ENCODE peak calls at places on chromosome 18, in five cellular contexts. M is IMR-90, J is GM12891, G is HCT116, D is lower leg skin. Z is an unnamed sample.

GRCh38 chr18:58051765-58052460 is 7.9 kb downstream of the NEDD4L start:
- DNase-seq in M (peak), G (no peak), J (no peak), D (no peak), Z (peak)

GRCh38 chr18:59505311-59505710 is 146.2 kb upstream of the LMAN1 start:
- DNase-seq in D (no peak), J (no peak), M (peak), G (no peak), Z (no peak)

GRCh38 chr18:41128545-41128944 is 826.5 kb upstream of the PIK3C3 start:
- DNase-seq in J (no peak), M (peak), D (no peak), G (no peak), Z (no peak)

GRCh38 chr18:58156516-58156915 is 112.5 kb downstream of the NEDD4L start:
- DNase-seq in M (no peak), D (no peak), J (no peak), G (no peak), Z (no peak)

GRCh38 chr18:57660961-57661360 is 39.3 kb upstream of the NARS1 start:
- DNase-seq in M (peak), G (no peak), J (no peak), D (no peak), Z (peak)

GRCh38 chr18:79948719-79949411 is 2.6 kb downstream of the SLC66A2 start:
- DNase-seq in J (no peak), D (peak), G (no peak), M (no peak), Z (no peak)

GRCh38 chr18:63273170-63273925 is 46.2 kb downstream of the BCL2 start:
- DNase-seq in M (no peak), D (no peak), G (no peak), J (no peak), Z (no peak)

GRCh38 chr18:61334491-61334850 is 1.2 kb downstream of the CDH20 start:
- DNase-seq in G (no peak), M (no peak), J (no peak), D (no peak), Z (no peak)

GRCh38 chr18:49784427-49785185 is 28.7 kb downstream of the ACAA2 start:
- DNase-seq in M (peak), J (no peak), D (no peak), G (no peak), Z (no peak)

GRCh38 chr18:6001867-6002266 is 106.5 kb upstream of the TMEM200C start:
- DNase-seq in M (peak), D (no peak), G (no peak), J (no peak), Z (no peak)

GRCh38 chr18:59063300-59063895 is 76.3 kb upstream of the SEC11C start:
- DNase-seq in D (no peak), J (no peak), G (no peak), M (no peak), Z (no peak)

GRCh38 chr18:22169011-22169888 is at the start of gene GATA6:
- DNase-seq in G (peak), M (peak), J (peak), D (peak), Z (peak)

GRCh38 chr18:13406770-13407169 is 188.2 kb downstream of the LDLRAD4 start:
- DNase-seq in G (no peak), J (no peak), M (no peak), D (no peak), Z (no peak)

GRCh38 chr18:52617931-52618330 is 277.9 kb downstream of the DCC start:
- DNase-seq in J (no peak), M (peak), D (no peak), G (no peak), Z (no peak)

GRCh38 chr18:79685281-79685680 is 5.7 kb downstream of the CTDP1 start:
- DNase-seq in J (no peak), G (no peak), D (peak), M (no peak), Z (no peak)

GRCh38 chr18:8359076-8359475 is 250.2 kb upstream of the RAB12 start:
- DNase-seq in G (no peak), J (no peak), M (no peak), D (no peak), Z (no peak)

GRCh38 chr18:62101236-62101635 is 85.6 kb downstream of the PIGN start:
- DNase-seq in G (no peak), D (no peak), J (no peak), M (peak), Z (no peak)

GRCh38 chr18:31230495-31230894 is 67.8 kb upstream of the DSC1 start:
- DNase-seq in J (no peak), M (peak), G (peak), D (no peak), Z (no peak)

GRCh38 chr18:25873833-25874232 is 216.6 kb downstream of the SS18 start:
- DNase-seq in D (no peak), G (no peak), J (no peak), M (peak), Z (no peak)

GRCh38 chr18:76923485-76924085 is 101.2 kb downstream of the ZNF236 start:
- DNase-seq in J (no peak), M (peak), G (peak), D (no peak), Z (peak)

GRCh38 chr18:77068321-77068841 is 64.2 kb downstream of the MBP start:
- DNase-seq in J (no peak), D (peak), M (peak), G (no peak), Z (no peak)

GRCh38 chr18:50306944-50307343 is 19.5 kb upstream of the CXXC1 start:
- DNase-seq in G (no peak), J (no peak), D (no peak), M (peak), Z (no peak)

GRCh38 chr18:40473221-40473620 is 1481.8 kb upstream of the PIK3C3 start:
- DNase-seq in D (no peak), G (no peak), J (no peak), M (no peak), Z (no peak)

GRCh38 chr18:69559604-69560003 is 158.9 kb downstream of the DOK6 start:
- DNase-seq in J (no peak), M (no peak), D (no peak), G (no peak), Z (no peak)

GRCh38 chr18:46158498-46158897 is 54.3 kb downstream of the HAUS1 start:
- DNase-seq in J (no peak), G (no peak), M (peak), D (no peak), Z (no peak)

GRCh38 chr18:60950634-60951033 is 382.6 kb upstream of the CDH20 start:
- DNase-seq in M (no peak), D (no peak), G (no peak), J (no peak), Z (no peak)

GRCh38 chr18:59674534-59674933 is 22.7 kb downstream of the CCBE1 start:
- DNase-seq in M (no peak), J (no peak), D (no peak), G (no peak), Z (no peak)

GRCh38 chr18:60978338-60978737 is 354.9 kb upstream of the CDH20 start:
- DNase-seq in G (no peak), M (peak), J (no peak), D (no peak), Z (no peak)

GRCh38 chr18:4871197-4871596 is 325.9 kb downstream of the AKAIN1 start:
- DNase-seq in D (no peak), J (no peak), M (no peak), G (no peak), Z (no peak)

GRCh38 chr18:11119550-11119949 is 29.8 kb downstream of the PIEZO2 start:
- DNase-seq in D (no peak), M (no peak), G (no peak), J (no peak), Z (no peak)

GRCh38 chr18:9828794-9829712 is 56.7 kb upstream of the TXNDC2 start:
- DNase-seq in G (no peak), D (peak), J (no peak), M (no peak), Z (peak)

GRCh38 chr18:61127714-61128485 is 205.3 kb upstream of the CDH20 start:
- DNase-seq in M (no peak), G (no peak), D (no peak), J (no peak), Z (no peak)

GRCh38 chr18:3855961-3856360 is 406.0 kb downstream of the TGIF1 start:
- DNase-seq in M (no peak), D (no peak), J (no peak), G (no peak), Z (no peak)

GRCh38 chr18:36066731-36067117 is 635 bp downstream of the RPRD1A start:
- DNase-seq in M (peak), G (no peak), D (no peak), J (no peak), Z (peak)

GRCh38 chr18:48095726-48096125 is 165.3 kb upstream of the SMAD2 start:
- DNase-seq in D (no peak), M (no peak), J (no peak), G (no peak), Z (no peak)
- TF ChIP-seq POLR2A in D (no peak), M (no peak), J (no peak), G (no peak), Z (no peak)

GRCh38 chr18:74803769-74804168 is 206.1 kb downstream of the ZNF407 start:
- DNase-seq in G (no peak), J (no peak), D (no peak), M (no peak), Z (no peak)
- TF ChIP-seq POLR2A in G (no peak), J (no peak), D (no peak), M (no peak), Z (no peak)

GRCh38 chr18:12307251-12307736 is 747 bp upstream of the TUBB6 start:
- DNase-seq in J (no peak), D (peak), G (no peak), M (peak), Z (no peak)

GRCh38 chr18:12306752-12307151 is 1.3 kb upstream of the TUBB6 start:
- DNase-seq in J (no peak), G (no peak), D (peak), M (no peak), Z (no peak)

GRCh38 chr18:12309683-12310198 is 1.7 kb downstream of the TUBB6 start:
- DNase-seq in J (no peak), M (no peak), G (no peak), D (peak), Z (no peak)

GRCh38 chr18:12308386-12309100 is 502 bp downstream of the TUBB6 start:
- DNase-seq in G (no peak), D (peak), J (peak), M (peak), Z (peak)

GRCh38 chr18:12307871-12308385 is at the start of gene TUBB6:
- DNase-seq in M (peak), G (no peak), J (peak), D (peak), Z (peak)
- TF ChIP-seq POLR2A in M (peak), G (peak), J (peak), D (no peak), Z (no peak)

DNA sequence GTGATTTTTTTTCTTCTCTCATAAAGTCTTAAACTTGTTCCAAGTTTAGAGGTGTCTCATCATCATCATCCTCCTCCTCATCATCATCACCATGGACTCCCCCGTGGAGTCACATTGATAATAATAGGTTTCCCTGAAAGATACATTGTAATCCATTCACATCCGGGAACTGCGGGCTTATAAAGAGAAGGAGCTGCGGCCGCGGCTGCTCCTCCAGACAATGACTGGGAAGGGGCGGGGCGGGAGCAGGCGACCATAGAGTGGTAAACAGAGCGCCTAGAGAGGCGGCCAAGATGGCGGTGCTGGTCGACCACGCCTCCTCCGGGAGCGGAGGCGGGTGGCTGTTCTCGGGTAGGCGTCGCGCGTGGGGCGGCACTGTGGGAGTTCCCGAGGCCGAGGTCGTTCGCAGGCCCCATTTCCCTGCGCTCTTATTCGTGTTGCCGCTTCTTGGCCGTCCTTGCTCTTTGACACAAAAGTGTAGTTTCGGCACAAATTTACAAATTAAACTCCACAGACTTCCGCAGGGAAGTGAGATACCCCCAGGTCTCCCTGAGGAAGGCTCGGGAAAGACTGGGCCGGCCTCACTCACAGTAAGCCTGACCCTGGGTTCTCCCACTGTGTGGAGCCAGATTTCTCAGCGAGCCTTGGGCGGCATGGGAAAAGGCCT is 1.8 kb upstream of the TCF4 start:
- DNase-seq in G (no peak), J (peak), D (peak), M (peak), Z (peak)
- TF ChIP-seq POLR2A in G (no peak), J (peak), D (no peak), M (peak), Z (peak)

DNA sequence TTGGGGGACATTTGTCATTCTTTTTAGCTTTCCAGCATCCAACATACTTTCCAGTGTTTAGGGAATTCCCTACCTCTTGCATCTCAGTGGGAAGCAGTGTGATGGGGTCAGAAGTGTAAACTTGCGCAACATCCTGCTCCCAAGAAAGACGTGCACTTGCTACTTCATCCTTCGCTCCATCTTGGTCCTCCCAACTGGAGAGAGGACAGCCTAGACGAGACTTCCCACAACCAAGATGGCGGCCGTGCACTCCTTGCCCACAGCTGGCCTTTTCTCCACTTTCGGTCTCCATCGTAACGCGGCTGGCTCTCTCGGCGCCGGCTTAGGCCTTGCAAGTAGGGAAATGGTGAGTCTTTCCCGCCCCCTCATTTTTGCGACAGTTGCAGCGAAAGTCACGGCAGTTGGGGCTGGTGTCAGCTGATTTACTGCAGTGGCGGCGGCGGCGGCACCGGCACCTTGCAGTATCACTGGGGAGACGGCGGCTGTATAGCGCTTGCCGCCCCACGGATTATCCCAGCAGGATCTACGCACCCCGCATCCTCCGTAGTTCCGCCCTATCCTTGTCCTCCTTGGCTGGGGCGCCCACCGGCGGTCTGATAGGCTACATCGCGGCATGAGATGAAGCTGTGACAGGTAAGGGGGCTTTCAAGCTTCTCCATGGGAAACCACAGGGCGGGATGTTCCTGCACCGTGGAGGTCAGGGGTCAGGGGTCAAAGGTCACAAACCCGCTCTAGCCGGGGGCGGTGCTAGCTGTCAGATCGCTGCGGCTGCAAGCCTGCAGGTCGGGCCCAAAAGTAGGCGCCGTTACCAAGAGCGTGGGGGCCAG is at the start of gene WDR7:
- DNase-seq in M (peak), D (peak), J (peak), G (peak), Z (peak)
- TF ChIP-seq POLR2A in M (no peak), D (no peak), J (peak), G (no peak), Z (peak)